ENCODE peak calls at places on chromosomes 4 and X, in ten cellular contexts. One of them, this sample, is unnamed.

GRCh38 chrX:19107035-19107434 is 15.2 kb downstream of the ADGRG2 start:
- DNase-seq in osteocyte: no peak
- DNase-seq in activated CD4-positive, alpha-beta T cell treated with anti-CD3 and anti-CD28 coated beads, Interleukin-2, amount 10 ng/mL, durations not matched to agents 7 days and 5 days: no peak
- DNase-seq in activated T-cell treated with anti-CD3 and anti-CD28 coated beads, Interleukin-2, amount 50 U/mL, for 72 hours: no peak
- DNase-seq in GM20000: no peak
- DNase-seq in cardiac muscle cell: no peak
- DNase-seq in foreskin keratinocyte: no peak
- DNase-seq in T-helper 2 cell: no peak
- DNase-seq in aorta: no peak
- DNase-seq in heart left ventricle: no peak
- DNase-seq in this sample: no peak

GRCh38 chr4:37675587-37676290 is 10.4 kb downstream of the RELL1 start:
- DNase-seq in osteocyte: no peak
- DNase-seq in activated CD4-positive, alpha-beta T cell treated with anti-CD3 and anti-CD28 coated beads, Interleukin-2, amount 10 ng/mL, durations not matched to agents 7 days and 5 days: peak; percentile 62
- DNase-seq in activated T-cell treated with anti-CD3 and anti-CD28 coated beads, Interleukin-2, amount 50 U/mL, for 72 hours: peak; percentile 12
- DNase-seq in GM20000: peak; percentile 68
- DNase-seq in cardiac muscle cell: no peak
- DNase-seq in foreskin keratinocyte: no peak
- DNase-seq in T-helper 2 cell: no peak
- DNase-seq in aorta: no peak
- DNase-seq in heart left ventricle: no peak
- DNase-seq in this sample: no peak

GRCh38 chrX:136694491-136695087 is 46.6 kb downstream of the CD40LG start:
- DNase-seq in osteocyte: no peak
- DNase-seq in activated CD4-positive, alpha-beta T cell treated with anti-CD3 and anti-CD28 coated beads, Interleukin-2, amount 10 ng/mL, durations not matched to agents 7 days and 5 days: peak; percentile 41
- DNase-seq in activated T-cell treated with anti-CD3 and anti-CD28 coated beads, Interleukin-2, amount 50 U/mL, for 72 hours: no peak
- DNase-seq in GM20000: peak; percentile 32
- DNase-seq in cardiac muscle cell: peak; percentile 55
- DNase-seq in foreskin keratinocyte: peak; percentile 11
- DNase-seq in T-helper 2 cell: no peak
- DNase-seq in aorta: no peak
- DNase-seq in heart left ventricle: no peak
- DNase-seq in this sample: peak; percentile 32

GRCh38 chrX:65706041-65706828 is 38.8 kb downstream of the MSN start:
- DNase-seq in osteocyte: no peak
- DNase-seq in activated CD4-positive, alpha-beta T cell treated with anti-CD3 and anti-CD28 coated beads, Interleukin-2, amount 10 ng/mL, durations not matched to agents 7 days and 5 days: no peak
- DNase-seq in activated T-cell treated with anti-CD3 and anti-CD28 coated beads, Interleukin-2, amount 50 U/mL, for 72 hours: peak; percentile 80
- DNase-seq in GM20000: peak; percentile 21
- DNase-seq in cardiac muscle cell: peak; percentile 9
- DNase-seq in foreskin keratinocyte: peak; percentile 87
- DNase-seq in T-helper 2 cell: no peak
- DNase-seq in aorta: peak; percentile 84
- DNase-seq in heart left ventricle: peak; percentile 65
- DNase-seq in this sample: no peak

GRCh38 chr4:133147922-133148689 is 988 bp upstream of the PCDH10 start:
- DNase-seq in osteocyte: peak; percentile 84
- DNase-seq in activated CD4-positive, alpha-beta T cell treated with anti-CD3 and anti-CD28 coated beads, Interleukin-2, amount 10 ng/mL, durations not matched to agents 7 days and 5 days: no peak
- DNase-seq in activated T-cell treated with anti-CD3 and anti-CD28 coated beads, Interleukin-2, amount 50 U/mL, for 72 hours: no peak
- DNase-seq in GM20000: peak; percentile 9
- DNase-seq in cardiac muscle cell: peak; percentile 68
- DNase-seq in foreskin keratinocyte: peak; percentile 59
- DNase-seq in T-helper 2 cell: no peak
- DNase-seq in aorta: peak; percentile 82
- DNase-seq in heart left ventricle: peak; percentile 50
- DNase-seq in this sample: peak; percentile 80

GRCh38 chr4:128006592-128006991 is 41.4 kb downstream of the ABHD18 start:
- DNase-seq in osteocyte: no peak
- DNase-seq in activated CD4-positive, alpha-beta T cell treated with anti-CD3 and anti-CD28 coated beads, Interleukin-2, amount 10 ng/mL, durations not matched to agents 7 days and 5 days: no peak
- DNase-seq in activated T-cell treated with anti-CD3 and anti-CD28 coated beads, Interleukin-2, amount 50 U/mL, for 72 hours: no peak
- DNase-seq in GM20000: no peak
- DNase-seq in cardiac muscle cell: no peak
- DNase-seq in foreskin keratinocyte: peak; percentile 61
- DNase-seq in T-helper 2 cell: no peak
- DNase-seq in aorta: no peak
- DNase-seq in heart left ventricle: no peak
- DNase-seq in this sample: no peak

GRCh38 chr4:1085404-1085799 is 28.0 kb downstream of the RNF212 start:
- DNase-seq in osteocyte: no peak
- DNase-seq in activated CD4-positive, alpha-beta T cell treated with anti-CD3 and anti-CD28 coated beads, Interleukin-2, amount 10 ng/mL, durations not matched to agents 7 days and 5 days: no peak
- DNase-seq in activated T-cell treated with anti-CD3 and anti-CD28 coated beads, Interleukin-2, amount 50 U/mL, for 72 hours: no peak
- DNase-seq in GM20000: no peak
- DNase-seq in cardiac muscle cell: no peak
- DNase-seq in foreskin keratinocyte: no peak
- DNase-seq in T-helper 2 cell: no peak
- DNase-seq in aorta: no peak
- DNase-seq in heart left ventricle: no peak
- DNase-seq in this sample: no peak

GRCh38 chr4:59247032-59247431 is 1953.1 kb upstream of the ADGRL3 start:
- DNase-seq in osteocyte: no peak
- DNase-seq in activated CD4-positive, alpha-beta T cell treated with anti-CD3 and anti-CD28 coated beads, Interleukin-2, amount 10 ng/mL, durations not matched to agents 7 days and 5 days: no peak
- DNase-seq in activated T-cell treated with anti-CD3 and anti-CD28 coated beads, Interleukin-2, amount 50 U/mL, for 72 hours: no peak
- DNase-seq in GM20000: peak; percentile 2
- DNase-seq in cardiac muscle cell: peak; percentile 5
- DNase-seq in foreskin keratinocyte: no peak
- DNase-seq in T-helper 2 cell: no peak
- DNase-seq in aorta: no peak
- DNase-seq in heart left ventricle: no peak
- DNase-seq in this sample: peak; percentile 3

GRCh38 chr4:4719446-4719845 is 140.0 kb upstream of the MSX1 start:
- DNase-seq in osteocyte: no peak
- DNase-seq in activated CD4-positive, alpha-beta T cell treated with anti-CD3 and anti-CD28 coated beads, Interleukin-2, amount 10 ng/mL, durations not matched to agents 7 days and 5 days: no peak
- DNase-seq in activated T-cell treated with anti-CD3 and anti-CD28 coated beads, Interleukin-2, amount 50 U/mL, for 72 hours: no peak
- DNase-seq in GM20000: no peak
- DNase-seq in cardiac muscle cell: no peak
- DNase-seq in foreskin keratinocyte: no peak
- DNase-seq in T-helper 2 cell: no peak
- DNase-seq in aorta: no peak
- DNase-seq in heart left ventricle: no peak
- DNase-seq in this sample: no peak

GRCh38 chr4:8303081-8303480 is 33.5 kb downstream of the HTRA3 start:
- DNase-seq in osteocyte: no peak
- DNase-seq in activated CD4-positive, alpha-beta T cell treated with anti-CD3 and anti-CD28 coated beads, Interleukin-2, amount 10 ng/mL, durations not matched to agents 7 days and 5 days: no peak
- DNase-seq in activated T-cell treated with anti-CD3 and anti-CD28 coated beads, Interleukin-2, amount 50 U/mL, for 72 hours: no peak
- DNase-seq in GM20000: no peak
- DNase-seq in cardiac muscle cell: no peak
- DNase-seq in foreskin keratinocyte: no peak
- DNase-seq in T-helper 2 cell: no peak
- DNase-seq in aorta: peak; percentile 50
- DNase-seq in heart left ventricle: no peak
- DNase-seq in this sample: no peak

GRCh38 chr4:152099061-152099425 is 338.2 kb upstream of the GATB start:
- DNase-seq in osteocyte: peak; percentile 66
- DNase-seq in activated CD4-positive, alpha-beta T cell treated with anti-CD3 and anti-CD28 coated beads, Interleukin-2, amount 10 ng/mL, durations not matched to agents 7 days and 5 days: no peak
- DNase-seq in activated T-cell treated with anti-CD3 and anti-CD28 coated beads, Interleukin-2, amount 50 U/mL, for 72 hours: no peak
- DNase-seq in GM20000: no peak
- DNase-seq in cardiac muscle cell: no peak
- DNase-seq in foreskin keratinocyte: no peak
- DNase-seq in T-helper 2 cell: no peak
- DNase-seq in aorta: no peak
- DNase-seq in heart left ventricle: no peak
- DNase-seq in this sample: no peak

This sample was measured in globus pallidus.